ENCODE peak calls at places on chromosomes 13 and 19, in five cellular contexts. H is endothelial cell; S is activated CD4-positive, alpha-beta T cell treated with anti-CD3 and anti-CD28 coated beads, Interleukin-2, amount 10 ng/mL, durations not matched to agents 7 days and 5 days; R is hypothalamus; X is uterus. T is an unnamed sample.

GRCh38 chr19:36141039-36141914 is 1.4 kb downstream of the CAPNS1 start:
- DNase-seq in H (peak), S (peak), R (peak), X (peak), T (peak)

GRCh38 chr19:56253737-56254136 is 18.8 kb upstream of the EDDM13 start:
- DNase-seq in H (no peak), S (peak), R (no peak), X (no peak), T (no peak)

GRCh38 chr13:101018720-101019119 is 344.1 kb upstream of the TMTC4 start:
- DNase-seq in H (no peak), S (no peak), R (no peak), X (no peak), T (no peak)

GRCh38 chr19:45643927-45644771 is 5.0 kb upstream of the EML2 start:
- DNase-seq in H (no peak), S (no peak), R (no peak), X (no peak), T (no peak)

GRCh38 chr13:113043931-113044330 is 61.7 kb upstream of the F7 start:
- DNase-seq in H (no peak), S (no peak), R (no peak), X (no peak), T (no peak)

GRCh38 chr19:14363203-14364097 is 17.8 kb upstream of the ADGRE5 start:
- DNase-seq in H (peak), S (peak), R (no peak), X (peak), T (peak)

GRCh38 chr13:41004875-41005693 is 14.0 kb downstream of the ELF1 start:
- DNase-seq in H (no peak), S (peak), R (no peak), X (no peak), T (no peak)

GRCh38 chr13:34931572-34931971 is 10.5 kb upstream of the NBEA start:
- DNase-seq in H (no peak), S (no peak), R (no peak), X (no peak), T (no peak)

GRCh38 chr13:109938255-109938936 is 152.0 kb upstream of the IRS2 start:
- DNase-seq in H (no peak), S (no peak), R (no peak), X (no peak), T (no peak)

GRCh38 chr19:49064029-49064629 is 489 bp downstream of the NTF4 start:
- DNase-seq in H (no peak), S (no peak), R (no peak), X (no peak), T (no peak)

GRCh38 chr13:71817335-71817734 is 49.7 kb downstream of the DACH1 start:
- DNase-seq in H (no peak), S (no peak), R (no peak), X (no peak), T (no peak)

GRCh38 chr13:84570831-84571230 is 688.6 kb upstream of the SLITRK1 start:
- DNase-seq in H (no peak), S (no peak), R (no peak), X (no peak), T (no peak)

GRCh38 chr19:41369769-41370168 is 5.8 kb upstream of the B9D2 start:
- DNase-seq in H (no peak), S (no peak), R (no peak), X (no peak), T (no peak)

GRCh38 chr19:18322318-18322758 is 538 bp downstream of the LSM4 start:
- DNase-seq in H (peak), S (peak), R (no peak), X (no peak), T (no peak)

GRCh38 chr19:35427187-35427586 is 20.9 kb upstream of the FFAR2 start:
- DNase-seq in H (no peak), S (no peak), R (no peak), X (no peak), T (no peak)

GRCh38 chr13:98664047-98664446 is 87.1 kb upstream of the STK24 start:
- DNase-seq in H (no peak), S (peak), R (no peak), X (no peak), T (no peak)

GRCh38 chr19:54662730-54663129 is at the start of gene LILRB4:
- DNase-seq in H (no peak), S (no peak), R (no peak), X (no peak), T (no peak)

GRCh38 chr13:34816543-34816942 is 125.5 kb upstream of the NBEA start:
- DNase-seq in H (no peak), S (no peak), R (no peak), X (no peak), T (no peak)

GRCh38 chr19:55460670-55461258 is 678 bp downstream of the ISOC2 start:
- DNase-seq in H (peak), S (peak), R (no peak), X (peak), T (peak)

GRCh38 chr19:46162731-46163130 is 14.7 kb downstream of the IGFL2 start:
- DNase-seq in H (no peak), S (no peak), R (no peak), X (no peak), T (no peak)

GRCh38 chr13:100533588-100534041 is 55.0 kb downstream of the GGACT start:
- DNase-seq in H (no peak), S (no peak), R (no peak), X (no peak), T (no peak)

GRCh38 chr13:75258159-75258782 is 223.7 kb downstream of the TBC1D4 start:
- DNase-seq in H (no peak), S (no peak), R (no peak), X (no peak), T (no peak)

GRCh38 chr13:42814868-42815267 is 33.5 kb downstream of the FAM216B start:
- DNase-seq in H (no peak), S (no peak), R (no peak), X (no peak), T (no peak)

GRCh38 chr13:93388701-93389100 is 162.1 kb downstream of the GPC6 start:
- DNase-seq in H (no peak), S (no peak), R (no peak), X (no peak), T (no peak)

GRCh38 chr19:45630463-45630862 is 8.7 kb downstream of the EML2 start:
- DNase-seq in H (no peak), S (no peak), R (no peak), X (no peak), T (no peak)

GRCh38 chr13:94454906-94455305 is 24.6 kb downstream of the DCT start:
- DNase-seq in H (no peak), S (no peak), R (no peak), X (no peak), T (no peak)

GRCh38 chr19:39416152-39416551 is 3.7 kb downstream of the PLEKHG2 start:
- DNase-seq in H (no peak), S (no peak), R (no peak), X (no peak), T (no peak)

GRCh38 chr19:2964874-2965273 is 12.5 kb upstream of the TLE6 start:
- DNase-seq in H (no peak), S (no peak), R (no peak), X (no peak), T (no peak)

GRCh38 chr13:98853791-98854191 is 101.3 kb upstream of the SLC15A1 start:
- DNase-seq in H (no peak), S (peak), R (no peak), X (no peak), T (no peak)

GRCh38 chr13:113323869-113324268 is 26.8 kb downstream of the LAMP1 start:
- DNase-seq in H (no peak), S (no peak), R (no peak), X (no peak), T (no peak)

GRCh38 chr19:41352609-41353465 is 885 bp downstream of the TGFB1 start:
- DNase-seq in H (peak), S (peak), R (no peak), X (peak), T (peak)

GRCh38 chr13:82751221-82751620 is 1131.1 kb downstream of the SLITRK1 start:
- DNase-seq in H (no peak), S (no peak), R (no peak), X (no peak), T (no peak)

GRCh38 chr13:71015021-71015420 is 852.0 kb downstream of the DACH1 start:
- DNase-seq in H (no peak), S (no peak), R (no peak), X (no peak), T (no peak)

GRCh38 chr19:20611866-20612265 is 46.3 kb upstream of the ZNF737 start:
- DNase-seq in H (no peak), S (no peak), R (no peak), X (no peak), T (no peak)

GRCh38 chr13:113519556-113519955 is 29.0 kb upstream of the DCUN1D2 start:
- DNase-seq in H (no peak), S (no peak), R (no peak), X (no peak), T (no peak)

GRCh38 chr13:53250272-53250875 is 221.8 kb downstream of the OLFM4 start:
- DNase-seq in H (peak), S (peak), R (no peak), X (no peak), T (no peak)

GRCh38 chr19:43625918-43626579 is 6.6 kb upstream of the ZNF428 start:
- DNase-seq in H (no peak), S (no peak), R (peak), X (no peak), T (no peak)

GRCh38 chr19:459724-460511 is 915 bp downstream of the SHC2 start:
- DNase-seq in H (peak), S (peak), R (no peak), X (peak), T (no peak)

GRCh38 chr13:114079601-114080536 is 52.6 kb downstream of the RASA3 start:
- DNase-seq in H (no peak), S (no peak), R (no peak), X (peak), T (peak)

T was measured in tibial artery.